ENCODE peak calls at places on chromosomes 13 and 19, in seven cellular contexts. O, F, P, V, S, G and I are unnamed samples.

GRCh38 chr19:55635334-55635717 is 5.5 kb upstream of the ZNF580 start:
- DNase-seq in O (no peak), P (no peak), S (no peak), G (no peak), V (no peak), F (no peak), I (no peak)

GRCh38 chr13:20331949-20332348 is 99.8 kb upstream of the GJB6 start:
- DNase-seq in G (no peak), V (no peak), S (no peak), P (no peak), O (no peak), F (no peak), I (no peak)

GRCh38 chr13:103188688-103189326 is 122.6 kb upstream of the SLC10A2 start:
- DNase-seq in V (peak), O (no peak), S (no peak), P (peak), F (no peak), G (no peak), I (no peak)

GRCh38 chr13:32384702-32385101 is 43.2 kb downstream of the N4BP2L1 start:
- DNase-seq in V (no peak), G (no peak), S (no peak), P (no peak), O (no peak), F (no peak), I (no peak)

GRCh38 chr13:21009036-21009435 is 52.4 kb downstream of the LATS2 start:
- DNase-seq in F (no peak), O (no peak), V (no peak), S (no peak), P (no peak), G (no peak), I (no peak)

GRCh38 chr19:30052122-30053075 is 110.4 kb downstream of the URI1 start:
- DNase-seq in F (no peak), P (no peak), G (no peak), S (no peak), O (no peak), V (no peak), I (no peak)

GRCh38 chr19:11377237-11377636 is 2.8 kb downstream of the SWSAP1 start:
- DNase-seq in G (no peak), S (peak), O (peak), F (no peak), V (peak), P (peak), I (no peak)

GRCh38 chr13:63501702-63502101 is 2086.1 kb upstream of the PCDH20 start:
- DNase-seq in O (peak), P (peak), F (no peak), V (no peak), S (no peak), G (no peak), I (no peak)

GRCh38 chr19:21491161-21491560 is 14.2 kb upstream of the ZNF429 start:
- DNase-seq in O (peak), P (peak), G (no peak), F (no peak), S (no peak), V (no peak), I (no peak)

GRCh38 chr13:73337511-73337910 is 278.7 kb downstream of the KLF5 start:
- DNase-seq in V (no peak), F (no peak), P (no peak), G (no peak), O (no peak), S (no peak), I (no peak)

GRCh38 chr13:21372530-21372929 is 86.6 kb downstream of the ZDHHC20 start:
- DNase-seq in G (peak), F (no peak), V (no peak), S (no peak), O (no peak), P (no peak), I (no peak)

GRCh38 chr13:27005556-27005955 is 166.1 kb downstream of the USP12 start:
- DNase-seq in P (no peak), F (no peak), O (no peak), S (no peak), V (peak), G (no peak), I (no peak)

GRCh38 chr19:38247126-38247525 is 9.0 kb downstream of the PPP1R14A start:
- DNase-seq in G (no peak), F (no peak), O (no peak), P (no peak), S (no peak), V (no peak), I (no peak)

GRCh38 chr19:28883241-28883693 is 329.7 kb downstream of the UQCRFS1 start:
- DNase-seq in O (peak), G (no peak), S (peak), F (no peak), V (peak), P (peak), I (no peak)

GRCh38 chr13:93689333-93689732 is 462.7 kb downstream of the GPC6 start:
- DNase-seq in O (peak), S (no peak), G (no peak), F (no peak), P (peak), V (no peak), I (no peak)

GRCh38 chr19:5782945-5783919 is 1.3 kb downstream of the PRR22 start:
- DNase-seq in V (no peak), O (no peak), P (no peak), S (no peak), F (no peak), G (no peak), I (no peak)

GRCh38 chr19:4083677-4084546 is 17.2 kb upstream of the ZBTB7A start:
- DNase-seq in F (no peak), S (no peak), G (peak), V (peak), O (no peak), P (no peak), I (peak)

GRCh38 chr19:5219551-5220304 is 120.9 kb downstream of the PTPRS start:
- DNase-seq in F (no peak), P (no peak), G (no peak), V (no peak), S (no peak), O (no peak), I (no peak)

GRCh38 chr19:42076375-42076944 is 494 bp downstream of the ZNF574 start:
- DNase-seq in P (no peak), G (no peak), V (peak), S (peak), O (no peak), F (peak), I (peak)

GRCh38 chr13:79185580-79185979 is 220.5 kb downstream of the RBM26 start:
- DNase-seq in O (no peak), S (no peak), P (no peak), F (no peak), G (no peak), V (no peak), I (no peak)

GRCh38 chr19:38057954-38058690 is 151.1 kb downstream of the SIPA1L3 start:
- DNase-seq in G (peak), S (no peak), F (peak), V (no peak), O (no peak), P (peak), I (no peak)

GRCh38 chr19:661427-662196 is 1.4 kb downstream of the RNF126 start:
- DNase-seq in F (no peak), O (no peak), G (no peak), P (peak), S (no peak), V (no peak), I (no peak)

GRCh38 chr19:11160119-11160768 is 4.7 kb upstream of the SPC24 start:
- DNase-seq in S (no peak), F (no peak), V (no peak), P (peak), G (no peak), O (peak), I (no peak)

GRCh38 chr13:106061781-106062180 is 473.7 kb downstream of the EFNB2 start:
- DNase-seq in F (no peak), P (no peak), O (no peak), G (no peak), S (no peak), V (no peak), I (no peak)

GRCh38 chr13:76036176-76036575 is 400.0 kb downstream of the LMO7 start:
- DNase-seq in S (no peak), G (no peak), O (peak), F (no peak), V (no peak), P (peak), I (no peak)

GRCh38 chr13:95579303-95579702 is 26.8 kb downstream of the CLDN10 start:
- DNase-seq in G (no peak), P (no peak), V (no peak), O (no peak), F (no peak), S (no peak), I (no peak)

GRCh38 chr19:2743099-2743498 is 3.3 kb upstream of the SLC39A3 start:
- DNase-seq in F (no peak), S (no peak), G (no peak), O (no peak), V (no peak), P (no peak), I (no peak)

GRCh38 chr13:99528547-99528946 is 27.3 kb downstream of the TM9SF2 start:
- DNase-seq in S (no peak), F (no peak), V (no peak), O (no peak), G (no peak), P (peak), I (no peak)

GRCh38 chr13:109785892-109786450 is 412 bp downstream of the IRS2 start:
- DNase-seq in G (no peak), P (no peak), V (peak), O (no peak), S (no peak), F (no peak), I (peak)

GRCh38 chr13:59269476-59269875 is 894.3 kb downstream of the DIAPH3 start:
- DNase-seq in S (no peak), P (peak), V (peak), O (peak), G (no peak), F (no peak), I (no peak)

GRCh38 chr19:1252221-1252817 is 3.9 kb downstream of the MIDN start:
- DNase-seq in G (no peak), F (peak), P (peak), V (no peak), S (peak), O (peak), I (peak)

GRCh38 chr13:102443234-102443633 is 41.4 kb upstream of the FGF14 start:
- DNase-seq in P (no peak), G (no peak), F (no peak), V (no peak), O (no peak), S (no peak), I (no peak)

GRCh38 chr19:38661996-38662395 is 14.5 kb downstream of the ACTN4 start:
- DNase-seq in G (peak), O (no peak), P (no peak), V (no peak), F (peak), S (no peak), I (no peak)

GRCh38 chr19:34963531-34964406 is at the start of gene ZNF792:
- DNase-seq in V (peak), F (peak), P (peak), G (no peak), O (peak), S (peak), I (peak)

GRCh38 chr19:48461982-48462655 is 6.7 kb downstream of the KCNJ14 start:
- DNase-seq in V (peak), F (no peak), S (no peak), G (no peak), P (no peak), O (no peak), I (no peak)

GRCh38 chr13:42494157-42494556 is 79.8 kb upstream of the TNFSF11 start:
- DNase-seq in F (no peak), O (no peak), G (no peak), S (no peak), P (no peak), V (no peak), I (no peak)

GRCh38 chr19:50861496-50862286 is 7.0 kb downstream of the KLK3 start:
- DNase-seq in O (no peak), S (no peak), F (no peak), V (no peak), P (no peak), G (no peak), I (no peak)

GRCh38 chr13:31072041-31072440 is 89.7 kb downstream of the HSPH1 start:
- DNase-seq in O (peak), F (no peak), S (no peak), V (no peak), P (peak), G (no peak), I (no peak)

GRCh38 chr13:113874579-113875428 is 10.9 kb upstream of the GAS6 start:
- DNase-seq in S (no peak), O (no peak), G (no peak), F (no peak), P (no peak), V (no peak), I (no peak)
- TF ChIP-seq CTCF in S (no peak), O (no peak), G (no peak), F (no peak), P (no peak), V (no peak), I (no peak)

GRCh38 chr19:46082728-46083050 is 41.8 kb downstream of the IGFL3 start:
- DNase-seq in P (peak), V (no peak), S (no peak), O (no peak), F (no peak), G (no peak), I (no peak)
- TF ChIP-seq CTCF in P (no peak), V (no peak), S (no peak), O (no peak), F (no peak), G (no peak), I (no peak)

GRCh38 chr19:33062902-33063301 is 1.8 kb downstream of the RHPN2 start:
- DNase-seq in G (no peak), S (no peak), P (no peak), O (no peak), F (no peak), V (no peak), I (no peak)
- TF ChIP-seq CTCF in G (no peak), S (no peak), P (no peak), O (no peak), F (no peak), V (no peak), I (no peak)

GRCh38 chr19:7641288-7642276 is 4.7 kb downstream of the STXBP2 start:
- DNase-seq in G (no peak), P (no peak), V (peak), F (no peak), O (no peak), S (no peak), I (no peak)
- TF ChIP-seq CTCF in G (no peak), P (no peak), V (peak), F (no peak), O (peak), S (no peak), I (no peak)

GRCh38 chr13:77506874-77507273 is 28.6 kb upstream of the SCEL start:
- DNase-seq in P (peak), G (no peak), F (no peak), S (no peak), V (no peak), O (no peak), I (no peak)
- TF ChIP-seq CTCF in P (no peak), G (peak), F (no peak), S (no peak), V (peak), O (peak), I (no peak)

DNA sequence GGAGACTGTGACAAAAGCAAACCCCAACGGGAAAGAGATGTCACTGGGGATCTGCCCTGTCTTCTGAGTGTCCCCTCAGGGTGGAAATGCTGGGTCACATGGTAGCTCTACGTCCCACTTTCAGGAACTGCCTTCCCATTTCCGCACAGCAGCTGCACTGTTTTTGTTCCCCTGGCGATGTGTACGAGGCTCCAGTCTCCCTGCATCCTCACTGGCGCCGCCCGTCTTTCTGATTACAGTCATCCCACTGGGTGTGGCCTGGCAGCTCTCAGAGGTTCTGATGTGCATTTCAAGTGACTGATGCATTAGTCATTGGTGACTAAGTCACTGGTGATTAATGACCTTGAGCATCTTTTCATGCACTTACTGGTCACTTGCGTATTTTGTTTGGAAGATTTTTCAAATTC is 21.2 kb downstream of the PCID2 start:
- DNase-seq in F (peak), G (no peak), P (peak), O (peak), S (peak), V (no peak), I (no peak)
- TF ChIP-seq CTCF in F (no peak), G (no peak), P (no peak), O (no peak), S (no peak), V (no peak), I (no peak)

DNA sequence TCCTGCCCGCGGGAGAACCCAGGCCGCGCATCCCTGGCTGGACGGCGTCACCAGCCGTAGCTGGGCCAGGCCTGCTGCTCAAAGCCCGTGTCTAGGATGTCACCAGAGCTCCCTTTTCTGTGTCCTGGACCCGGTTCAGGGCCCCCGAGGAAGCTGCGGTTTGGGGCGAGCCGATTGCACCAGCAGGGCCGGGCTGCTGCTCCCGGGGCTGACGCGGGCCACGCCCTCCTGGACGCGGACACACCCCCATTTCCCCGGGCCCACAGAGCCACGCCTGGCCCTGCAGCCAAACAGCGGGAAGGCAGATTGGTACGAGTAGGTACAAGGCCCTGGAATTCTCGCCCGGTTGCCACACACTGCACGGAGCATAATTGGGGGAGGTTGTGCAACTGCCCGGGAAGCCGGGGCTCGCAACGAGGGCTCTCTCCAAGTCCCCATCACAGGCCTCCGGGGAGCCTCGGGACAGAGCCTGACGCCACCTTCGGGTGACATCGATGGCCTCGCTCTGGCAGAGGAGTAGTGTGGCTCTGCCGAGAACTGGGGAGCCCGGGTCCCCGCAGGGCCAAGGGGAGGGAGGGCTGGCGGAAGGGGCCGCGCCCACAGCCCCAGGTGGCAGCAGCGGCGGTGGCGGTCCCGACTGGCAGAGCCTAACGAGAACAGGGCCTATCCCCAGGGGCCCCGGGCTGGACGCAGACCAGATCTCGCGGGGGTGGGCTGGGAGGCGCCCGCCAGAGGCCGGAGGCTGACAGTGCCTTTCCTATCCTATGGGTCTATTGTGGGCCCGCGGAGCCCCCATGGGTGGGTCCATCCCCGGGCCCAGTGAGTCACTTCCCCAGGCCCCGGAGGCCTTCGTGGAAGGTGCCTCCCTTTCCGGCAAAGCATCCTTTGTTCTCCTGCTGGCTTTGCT is 23.5 kb downstream of the KCTD15 start:
- DNase-seq in O (peak), G (no peak), P (peak), F (peak), S (peak), V (peak), I (peak)
- TF ChIP-seq CTCF in O (no peak), G (no peak), P (no peak), F (no peak), S (no peak), V (no peak), I (no peak)

GRCh38 chr13:113407103-113407530 is 43.2 kb upstream of the GRTP1 start:
- DNase-seq in V (no peak), O (no peak), G (no peak), F (no peak), P (no peak), S (no peak), I (no peak)
- TF ChIP-seq CTCF in V (no peak), O (no peak), G (no peak), F (no peak), P (no peak), S (no peak), I (no peak)